ENCODE peak calls at places on chromosomes 4 and X, in eight cellular contexts. One of them, this sample, is unnamed.

GRCh38 chr4:122522944-122523343 is 66.4 kb upstream of the IL2 start:
- DNase-seq in psoas muscle: no peak
- DNase-seq in naive thymus-derived CD4-positive, alpha-beta T cell: no peak
- DNase-seq in CD4-positive, alpha-beta T cell: no peak
- DNase-seq in RWPE1: no peak
- DNase-seq in body of pancreas: no peak
- DNase-seq in fibroblast of lung: no peak
- DNase-seq in CD8-positive, alpha-beta T cell: no peak
- DNase-seq in this sample: no peak

GRCh38 chr4:144338834-144339233 is 198.3 kb upstream of the GYPA start:
- DNase-seq in psoas muscle: no peak
- DNase-seq in naive thymus-derived CD4-positive, alpha-beta T cell: no peak
- DNase-seq in CD4-positive, alpha-beta T cell: no peak
- DNase-seq in RWPE1: no peak
- DNase-seq in body of pancreas: no peak
- DNase-seq in fibroblast of lung: no peak
- DNase-seq in CD8-positive, alpha-beta T cell: no peak
- DNase-seq in this sample: no peak

GRCh38 chrX:111847491-111847890 is 28.5 kb upstream of the TRPC5OS start:
- DNase-seq in psoas muscle: no peak
- DNase-seq in naive thymus-derived CD4-positive, alpha-beta T cell: no peak
- DNase-seq in CD4-positive, alpha-beta T cell: no peak
- DNase-seq in RWPE1: no peak
- DNase-seq in body of pancreas: no peak
- DNase-seq in fibroblast of lung: no peak
- DNase-seq in CD8-positive, alpha-beta T cell: no peak
- DNase-seq in this sample: no peak

GRCh38 chrX:22345884-22346283 is 73.2 kb downstream of the CBLL2 start:
- DNase-seq in psoas muscle: no peak
- DNase-seq in naive thymus-derived CD4-positive, alpha-beta T cell: no peak
- DNase-seq in CD4-positive, alpha-beta T cell: no peak
- DNase-seq in RWPE1: no peak
- DNase-seq in body of pancreas: no peak
- DNase-seq in fibroblast of lung: no peak
- DNase-seq in CD8-positive, alpha-beta T cell: no peak
- DNase-seq in this sample: no peak

GRCh38 chr4:81472249-81473085 is 760 bp upstream of the RASGEF1B start:
- DNase-seq in psoas muscle: no peak
- DNase-seq in naive thymus-derived CD4-positive, alpha-beta T cell: peak; percentile 71
- DNase-seq in CD4-positive, alpha-beta T cell: peak; percentile 34
- DNase-seq in RWPE1: peak; percentile 24
- DNase-seq in body of pancreas: peak; percentile 59
- DNase-seq in fibroblast of lung: peak; percentile 55
- DNase-seq in CD8-positive, alpha-beta T cell: peak; percentile 38
- DNase-seq in this sample: no peak

GRCh38 chr4:160202802-160203201 is 1099.9 kb downstream of the RAPGEF2 start:
- DNase-seq in psoas muscle: no peak
- DNase-seq in naive thymus-derived CD4-positive, alpha-beta T cell: no peak
- DNase-seq in CD4-positive, alpha-beta T cell: no peak
- DNase-seq in RWPE1: peak; percentile 35
- DNase-seq in body of pancreas: no peak
- DNase-seq in fibroblast of lung: no peak
- DNase-seq in CD8-positive, alpha-beta T cell: no peak
- DNase-seq in this sample: peak; percentile 93

GRCh38 chr4:36053931-36054330 is 190.4 kb downstream of the ARAP2 start:
- DNase-seq in psoas muscle: no peak
- DNase-seq in naive thymus-derived CD4-positive, alpha-beta T cell: no peak
- DNase-seq in CD4-positive, alpha-beta T cell: no peak
- DNase-seq in RWPE1: no peak
- DNase-seq in body of pancreas: no peak
- DNase-seq in fibroblast of lung: no peak
- DNase-seq in CD8-positive, alpha-beta T cell: no peak
- DNase-seq in this sample: no peak

GRCh38 chr4:109278594-109279031 is 23.8 kb downstream of the COL25A1 start:
- DNase-seq in psoas muscle: no peak
- DNase-seq in naive thymus-derived CD4-positive, alpha-beta T cell: no peak
- DNase-seq in CD4-positive, alpha-beta T cell: no peak
- DNase-seq in RWPE1: no peak
- DNase-seq in body of pancreas: no peak
- DNase-seq in fibroblast of lung: no peak
- DNase-seq in CD8-positive, alpha-beta T cell: no peak
- DNase-seq in this sample: no peak

GRCh38 chrX:131802836-131803626 is 220.1 kb upstream of the STK26 start:
- DNase-seq in psoas muscle: peak; percentile 72
- DNase-seq in naive thymus-derived CD4-positive, alpha-beta T cell: peak; percentile 84
- DNase-seq in CD4-positive, alpha-beta T cell: peak; percentile 10
- DNase-seq in RWPE1: peak; percentile 1
- DNase-seq in body of pancreas: peak; percentile 90
- DNase-seq in fibroblast of lung: no peak
- DNase-seq in CD8-positive, alpha-beta T cell: no peak
- DNase-seq in this sample: no peak

GRCh38 chrX:48761674-48762471 is at the start of gene GLOD5:
- DNase-seq in psoas muscle: no peak
- DNase-seq in naive thymus-derived CD4-positive, alpha-beta T cell: no peak
- DNase-seq in CD4-positive, alpha-beta T cell: no peak
- DNase-seq in RWPE1: peak; percentile 51
- DNase-seq in body of pancreas: peak; percentile 77
- DNase-seq in fibroblast of lung: no peak
- DNase-seq in CD8-positive, alpha-beta T cell: no peak
- DNase-seq in this sample: peak; percentile 29

GRCh38 chr4:174214102-174214878 is 69.2 kb downstream of the FBXO8 start:
- DNase-seq in psoas muscle: no peak
- DNase-seq in naive thymus-derived CD4-positive, alpha-beta T cell: peak; percentile 17
- DNase-seq in CD4-positive, alpha-beta T cell: no peak
- DNase-seq in RWPE1: peak; percentile 41
- DNase-seq in body of pancreas: no peak
- DNase-seq in fibroblast of lung: peak; percentile 18
- DNase-seq in CD8-positive, alpha-beta T cell: no peak
- DNase-seq in this sample: no peak

GRCh38 chr4:107624024-107624423 is 96.0 kb downstream of the PAPSS1 start:
- DNase-seq in psoas muscle: no peak
- DNase-seq in naive thymus-derived CD4-positive, alpha-beta T cell: no peak
- DNase-seq in CD4-positive, alpha-beta T cell: no peak
- DNase-seq in RWPE1: no peak
- DNase-seq in body of pancreas: no peak
- DNase-seq in fibroblast of lung: no peak
- DNase-seq in CD8-positive, alpha-beta T cell: no peak
- DNase-seq in this sample: no peak

GRCh38 chrX:134526399-134526798 is 66.4 kb downstream of the HPRT1 start:
- DNase-seq in psoas muscle: no peak
- DNase-seq in naive thymus-derived CD4-positive, alpha-beta T cell: no peak
- DNase-seq in CD4-positive, alpha-beta T cell: no peak
- DNase-seq in RWPE1: peak; percentile 35
- DNase-seq in body of pancreas: no peak
- DNase-seq in fibroblast of lung: no peak
- DNase-seq in CD8-positive, alpha-beta T cell: no peak
- DNase-seq in this sample: no peak

GRCh38 chr4:102250341-102250740 is 94.9 kb downstream of the SLC39A8 start:
- DNase-seq in psoas muscle: no peak
- DNase-seq in naive thymus-derived CD4-positive, alpha-beta T cell: no peak
- DNase-seq in CD4-positive, alpha-beta T cell: no peak
- DNase-seq in RWPE1: no peak
- DNase-seq in body of pancreas: no peak
- DNase-seq in fibroblast of lung: no peak
- DNase-seq in CD8-positive, alpha-beta T cell: no peak
- DNase-seq in this sample: no peak

GRCh38 chrX:17679261-17679660 is 58.0 kb upstream of the SCML1 start:
- DNase-seq in psoas muscle: no peak
- DNase-seq in naive thymus-derived CD4-positive, alpha-beta T cell: no peak
- DNase-seq in CD4-positive, alpha-beta T cell: no peak
- DNase-seq in RWPE1: no peak
- DNase-seq in body of pancreas: no peak
- DNase-seq in fibroblast of lung: no peak
- DNase-seq in CD8-positive, alpha-beta T cell: no peak
- DNase-seq in this sample: no peak

GRCh38 chr4:40576651-40577480 is 52.8 kb downstream of the RBM47 start:
- DNase-seq in psoas muscle: peak; percentile 79
- DNase-seq in naive thymus-derived CD4-positive, alpha-beta T cell: no peak
- DNase-seq in CD4-positive, alpha-beta T cell: no peak
- DNase-seq in RWPE1: peak; percentile 75
- DNase-seq in body of pancreas: peak; percentile 90
- DNase-seq in fibroblast of lung: peak; percentile 84
- DNase-seq in CD8-positive, alpha-beta T cell: peak; percentile 1
- DNase-seq in this sample: peak; percentile 92

GRCh38 chrX:40108959-40109287 is 11.2 kb upstream of the BCOR start:
- DNase-seq in psoas muscle: peak; percentile 91
- DNase-seq in naive thymus-derived CD4-positive, alpha-beta T cell: peak; percentile 51
- DNase-seq in CD4-positive, alpha-beta T cell: peak; percentile 60
- DNase-seq in RWPE1: peak; percentile 61
- DNase-seq in body of pancreas: peak; percentile 89
- DNase-seq in fibroblast of lung: peak; percentile 78
- DNase-seq in CD8-positive, alpha-beta T cell: peak; percentile 41
- DNase-seq in this sample: no peak

GRCh38 chr4:173436149-173436579 is 37.2 kb upstream of the SCRG1 start:
- DNase-seq in psoas muscle: no peak
- DNase-seq in naive thymus-derived CD4-positive, alpha-beta T cell: no peak
- DNase-seq in CD4-positive, alpha-beta T cell: no peak
- DNase-seq in RWPE1: no peak
- DNase-seq in body of pancreas: no peak
- DNase-seq in fibroblast of lung: peak; percentile 70
- DNase-seq in CD8-positive, alpha-beta T cell: no peak
- DNase-seq in this sample: peak; percentile 65

GRCh38 chr4:53671757-53672156 is 80.5 kb upstream of the LNX1 start:
- DNase-seq in psoas muscle: no peak
- DNase-seq in naive thymus-derived CD4-positive, alpha-beta T cell: no peak
- DNase-seq in CD4-positive, alpha-beta T cell: no peak
- DNase-seq in RWPE1: no peak
- DNase-seq in body of pancreas: peak; percentile 81
- DNase-seq in fibroblast of lung: no peak
- DNase-seq in CD8-positive, alpha-beta T cell: no peak
- DNase-seq in this sample: no peak

GRCh38 chr4:169070071-169070894 is 60.2 kb upstream of the CBR4 start:
- DNase-seq in psoas muscle: no peak
- DNase-seq in naive thymus-derived CD4-positive, alpha-beta T cell: no peak
- DNase-seq in CD4-positive, alpha-beta T cell: no peak
- DNase-seq in RWPE1: peak; percentile 93
- DNase-seq in body of pancreas: peak; percentile 52
- DNase-seq in fibroblast of lung: no peak
- DNase-seq in CD8-positive, alpha-beta T cell: no peak
- DNase-seq in this sample: peak; percentile 99

DNA sequence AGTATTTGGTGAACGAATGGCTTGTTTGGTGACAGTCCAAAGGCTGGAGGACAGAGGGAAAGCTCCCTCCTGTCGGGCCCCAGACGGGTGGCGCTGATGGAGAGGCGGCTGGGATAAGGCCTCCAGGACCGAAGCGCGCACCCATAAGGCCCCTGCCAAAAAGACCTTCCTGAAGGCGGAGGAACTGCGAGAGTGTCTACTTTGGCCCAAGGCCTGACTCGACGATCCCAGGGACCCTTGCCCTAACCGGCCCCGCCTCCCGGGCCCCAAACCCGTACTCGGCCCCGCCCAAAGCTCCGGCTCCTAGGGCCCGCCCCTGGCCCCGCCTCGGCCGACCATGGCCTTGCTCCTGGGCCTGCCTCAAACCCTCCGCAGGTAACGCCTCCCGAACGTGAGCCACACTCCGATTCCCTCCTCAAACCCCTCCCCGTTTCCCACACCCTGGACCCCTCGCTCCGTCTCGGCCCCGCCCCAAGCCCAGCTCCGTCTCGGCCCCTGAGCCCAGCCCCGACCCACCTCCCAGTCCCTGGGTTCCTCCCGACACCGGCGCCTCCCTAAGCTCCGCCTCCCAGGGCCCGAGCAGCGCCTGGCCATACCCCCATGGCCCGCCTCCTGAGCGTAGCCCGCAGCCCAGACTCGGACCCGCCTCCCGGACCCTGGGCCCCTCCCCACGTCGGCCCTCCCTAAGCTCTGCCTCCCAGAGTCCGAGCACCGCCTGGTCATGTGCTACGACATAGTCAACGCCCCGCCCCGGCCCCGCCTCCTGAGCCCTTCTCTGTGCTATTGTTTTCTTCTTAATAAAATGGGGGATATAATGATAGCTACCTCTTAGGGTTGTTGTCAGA is 90.0 kb upstream of the DRD5 start:
- DNase-seq in psoas muscle: peak; percentile 97
- DNase-seq in naive thymus-derived CD4-positive, alpha-beta T cell: peak; percentile 86
- DNase-seq in CD4-positive, alpha-beta T cell: peak; percentile 86
- DNase-seq in RWPE1: peak; percentile 79
- DNase-seq in body of pancreas: peak; percentile 97
- DNase-seq in fibroblast of lung: peak; percentile 77
- DNase-seq in CD8-positive, alpha-beta T cell: peak; percentile 82
- DNase-seq in this sample: peak; percentile 56
- H3K27ac ChIP-seq in psoas muscle: peak overlapping the region; percentile 55
- H3K27ac ChIP-seq in naive thymus-derived CD4-positive, alpha-beta T cell: peak overlapping the region; percentile 77
- H3K27ac ChIP-seq in CD4-positive, alpha-beta T cell: peak overlapping the region; percentile 67
- H3K27ac ChIP-seq in RWPE1: peak overlapping the region; percentile 37
- H3K27ac ChIP-seq in body of pancreas: peak overlapping the region; percentile 30
- H3K27ac ChIP-seq in fibroblast of lung: no peak overlapping the region
- H3K27ac ChIP-seq in CD8-positive, alpha-beta T cell: peak overlapping the region; percentile 55
- H3K27ac ChIP-seq in this sample: no peak overlapping the region

DNA sequence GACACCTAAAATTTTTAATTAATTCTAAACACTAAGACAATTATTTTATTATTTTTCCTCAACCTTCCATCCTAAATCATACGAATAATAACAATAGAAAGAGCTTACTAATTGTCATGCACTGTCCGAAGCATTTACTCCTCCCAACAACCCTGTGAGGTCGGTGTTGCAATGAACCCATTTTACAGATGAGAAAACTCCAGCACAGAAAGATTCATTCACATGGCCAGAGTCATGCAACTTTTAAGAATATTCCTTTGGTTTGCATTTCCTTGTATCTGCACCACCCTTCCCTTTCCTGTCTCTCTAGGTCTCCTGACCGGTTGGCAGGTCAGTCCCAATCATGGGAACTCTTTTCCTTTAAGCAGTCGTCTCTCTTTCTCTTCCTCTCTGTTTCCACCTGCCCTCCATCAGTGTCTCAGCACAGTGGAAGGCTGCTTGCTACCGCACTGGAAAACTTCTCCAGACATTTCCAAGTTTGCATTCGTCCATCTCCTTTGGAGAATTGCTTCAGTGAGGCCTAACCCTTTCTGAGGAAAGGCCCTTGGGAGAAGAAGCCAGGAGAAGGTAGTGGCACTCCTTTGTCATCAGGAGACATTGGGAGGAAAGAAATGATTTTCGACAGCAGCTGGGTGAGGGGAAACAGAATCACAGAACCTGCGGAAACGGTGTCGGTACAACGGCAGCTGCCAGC is 1.9 kb upstream of the TMSB4X start:
- DNase-seq in psoas muscle: no peak
- DNase-seq in naive thymus-derived CD4-positive, alpha-beta T cell: no peak
- DNase-seq in CD4-positive, alpha-beta T cell: no peak
- DNase-seq in RWPE1: no peak
- DNase-seq in body of pancreas: no peak
- DNase-seq in fibroblast of lung: no peak
- DNase-seq in CD8-positive, alpha-beta T cell: no peak
- DNase-seq in this sample: no peak
- H3K27ac ChIP-seq in psoas muscle: peak overlapping the region; percentile 80
- H3K27ac ChIP-seq in naive thymus-derived CD4-positive, alpha-beta T cell: peak overlapping the region; percentile 93
- H3K27ac ChIP-seq in CD4-positive, alpha-beta T cell: peak overlapping the region; percentile 91
- H3K27ac ChIP-seq in RWPE1: peak overlapping the region; percentile 30
- H3K27ac ChIP-seq in body of pancreas: peak overlapping the region; percentile 92
- H3K27ac ChIP-seq in fibroblast of lung: no peak overlapping the region
- H3K27ac ChIP-seq in CD8-positive, alpha-beta T cell: peak overlapping the region; percentile 99
- H3K27ac ChIP-seq in this sample: no peak overlapping the region

GRCh38 chr4:55103224-55103623 is 22.2 kb downstream of the KDR start:
- DNase-seq in psoas muscle: no peak
- DNase-seq in naive thymus-derived CD4-positive, alpha-beta T cell: no peak
- DNase-seq in CD4-positive, alpha-beta T cell: no peak
- DNase-seq in RWPE1: no peak
- DNase-seq in body of pancreas: no peak
- DNase-seq in fibroblast of lung: no peak
- DNase-seq in CD8-positive, alpha-beta T cell: no peak
- DNase-seq in this sample: no peak
- H3K27ac ChIP-seq in psoas muscle: no peak overlapping the region
- H3K27ac ChIP-seq in naive thymus-derived CD4-positive, alpha-beta T cell: no peak overlapping the region
- H3K27ac ChIP-seq in CD4-positive, alpha-beta T cell: no peak overlapping the region
- H3K27ac ChIP-seq in RWPE1: no peak overlapping the region
- H3K27ac ChIP-seq in body of pancreas: no peak overlapping the region
- H3K27ac ChIP-seq in fibroblast of lung: no peak overlapping the region
- H3K27ac ChIP-seq in CD8-positive, alpha-beta T cell: no peak overlapping the region
- H3K27ac ChIP-seq in this sample: no peak overlapping the region

GRCh38 chr4:74408639-74409038 is 36.3 kb upstream of the AREG start:
- DNase-seq in psoas muscle: no peak
- DNase-seq in naive thymus-derived CD4-positive, alpha-beta T cell: no peak
- DNase-seq in CD4-positive, alpha-beta T cell: no peak
- DNase-seq in RWPE1: peak; percentile 65
- DNase-seq in body of pancreas: no peak
- DNase-seq in fibroblast of lung: no peak
- DNase-seq in CD8-positive, alpha-beta T cell: no peak
- DNase-seq in this sample: peak; percentile 74
- H3K27ac ChIP-seq in psoas muscle: no peak overlapping the region
- H3K27ac ChIP-seq in naive thymus-derived CD4-positive, alpha-beta T cell: no peak overlapping the region
- H3K27ac ChIP-seq in CD4-positive, alpha-beta T cell: no peak overlapping the region
- H3K27ac ChIP-seq in RWPE1: no peak overlapping the region
- H3K27ac ChIP-seq in body of pancreas: no peak overlapping the region
- H3K27ac ChIP-seq in fibroblast of lung: no peak overlapping the region
- H3K27ac ChIP-seq in CD8-positive, alpha-beta T cell: no peak overlapping the region
- H3K27ac ChIP-seq in this sample: peak overlapping the region; percentile 100

This sample was measured in epithelial cell of prostate.